ENCODE peak calls at places on chromosomes 2 and 18, in ten cellular contexts. G is GM12891, Q is Peyer's patch, F is gastrocnemius medialis, U is lower leg skin, K is A549, X is body of pancreas, L is GM12878, M is endothelial cell of umbilical vein, P is adrenal gland. S is an unnamed sample.

GRCh38 chr2:55989405-55989804 is 65.8 kb upstream of the EFEMP1 start:
- DNase-seq in X (no peak), Q (no peak), L (no peak), U (no peak), G (no peak), F (no peak), K (no peak), M (peak), P (no peak), S (no peak)

GRCh38 chr2:239593455-239593854 is 192.6 kb upstream of the HDAC4 start:
- DNase-seq in L (no peak), G (no peak), F (no peak), K (no peak), U (no peak), Q (no peak), P (no peak), X (peak), M (no peak), S (no peak)

GRCh38 chr2:33291278-33292013 is 185.0 kb upstream of the RASGRP3 start:
- DNase-seq in G (no peak), L (no peak), P (no peak), K (peak), F (no peak), M (peak), Q (no peak), U (no peak), X (no peak), S (peak)

GRCh38 chr2:46315103-46315890 is 18.1 kb downstream of the EPAS1 start:
- DNase-seq in L (no peak), X (peak), P (peak), G (no peak), K (peak), Q (peak), M (peak), F (peak), U (peak), S (peak)

GRCh38 chr2:128495996-128496547 is 177.4 kb upstream of the HS6ST1 start:
- DNase-seq in X (no peak), P (no peak), M (no peak), K (no peak), Q (peak), G (no peak), F (no peak), L (no peak), U (no peak), S (no peak)

GRCh38 chr2:85257359-85258193 is 70.2 kb downstream of the TGOLN2 start:
- DNase-seq in L (no peak), M (peak), X (peak), G (no peak), P (no peak), Q (no peak), K (no peak), F (no peak), U (no peak), S (no peak)

GRCh38 chr18:49788327-49788908 is 24.9 kb downstream of the ACAA2 start:
- DNase-seq in G (no peak), U (no peak), K (no peak), L (peak), M (peak), F (no peak), Q (no peak), P (no peak), X (no peak), S (no peak)

GRCh38 chr2:66585616-66586015 is 150.7 kb downstream of the MEIS1 start:
- DNase-seq in M (no peak), X (peak), Q (no peak), L (no peak), G (no peak), U (no peak), F (no peak), P (no peak), K (no peak), S (no peak)

GRCh38 chr2:224309216-224309615 is 92.7 kb downstream of the FAM124B start:
- DNase-seq in F (no peak), L (no peak), P (no peak), K (no peak), G (no peak), U (no peak), M (no peak), Q (no peak), X (no peak), S (no peak)

GRCh38 chr2:70094978-70095832 is 7.9 kb downstream of the PCBP1 start:
- DNase-seq in G (no peak), U (peak), Q (peak), X (peak), M (peak), K (no peak), P (peak), L (no peak), F (no peak), S (no peak)

GRCh38 chr18:71028285-71028762 is 739.5 kb downstream of the SOCS6 start:
- DNase-seq in F (no peak), L (no peak), X (no peak), Q (no peak), G (no peak), U (no peak), M (no peak), P (no peak), K (no peak), S (peak)

GRCh38 chr18:55953326-55953725 is 365.3 kb upstream of the TCF4 start:
- DNase-seq in F (no peak), P (no peak), U (no peak), M (no peak), K (no peak), G (no peak), Q (no peak), L (no peak), X (no peak), S (no peak)

GRCh38 chr2:151106805-151107490 is 154.7 kb downstream of the RBM43 start:
- DNase-seq in M (no peak), P (no peak), X (no peak), Q (no peak), L (no peak), K (no peak), G (no peak), U (no peak), F (no peak), S (no peak)

GRCh38 chr2:164785447-164785846 is 56.2 kb downstream of the COBLL1 start:
- DNase-seq in M (peak), Q (no peak), L (no peak), U (no peak), F (no peak), G (no peak), X (no peak), K (no peak), P (no peak), S (no peak)

GRCh38 chr2:119681196-119681867 is 2.3 kb downstream of the TMEM177 start:
- DNase-seq in Q (no peak), X (no peak), K (no peak), P (no peak), L (no peak), U (no peak), F (no peak), G (no peak), M (no peak), S (no peak)

GRCh38 chr2:30371772-30372373 is 75.2 kb upstream of the LCLAT1 start:
- DNase-seq in K (no peak), X (no peak), U (no peak), F (no peak), Q (no peak), P (no peak), L (no peak), G (no peak), M (no peak), S (no peak)

GRCh38 chr2:202376460-202377307 is 557 bp downstream of the BMPR2 start:
- DNase-seq in G (no peak), M (peak), P (peak), Q (peak), U (no peak), K (no peak), X (peak), F (peak), L (no peak), S (peak)

GRCh38 chr2:30707304-30707903 is 99.8 kb downstream of the CAPN13 start:
- DNase-seq in L (no peak), P (no peak), F (no peak), U (no peak), M (no peak), Q (no peak), G (no peak), X (no peak), K (no peak), S (no peak)

GRCh38 chr2:121003391-121003790 is 267.7 kb downstream of the GLI2 start:
- DNase-seq in F (no peak), P (no peak), M (no peak), L (no peak), Q (no peak), U (no peak), K (no peak), G (no peak), X (no peak), S (no peak)

GRCh38 chr2:221896505-221897151 is 324.5 kb upstream of the EPHA4 start:
- DNase-seq in U (peak), K (no peak), X (peak), P (peak), L (no peak), F (no peak), Q (no peak), G (no peak), M (no peak), S (peak)

GRCh38 chr2:242085941-242086621 is 216.6 kb downstream of the RTP5 start:
- DNase-seq in P (peak), F (peak), X (peak), U (peak), K (no peak), G (no peak), L (peak), M (no peak), Q (peak), S (no peak)

GRCh38 chr2:10162586-10163497 is 40.3 kb downstream of the RRM2 start:
- DNase-seq in K (no peak), F (no peak), L (no peak), M (peak), U (no peak), Q (no peak), G (no peak), X (peak), P (peak), S (no peak)

GRCh38 chr2:7730449-7730848 is 813.2 kb downstream of the RNF144A start:
- DNase-seq in F (no peak), Q (no peak), U (no peak), L (no peak), K (no peak), P (no peak), X (no peak), M (no peak), G (no peak), S (no peak)

GRCh38 chr2:207772081-207772843 is 2.6 kb upstream of the FZD5 start:
- DNase-seq in Q (no peak), K (no peak), U (no peak), G (no peak), X (no peak), M (no peak), F (no peak), L (no peak), P (peak), S (no peak)
- TF ChIP-seq POLR2A in Q (no peak), K (no peak), U (no peak), G (no peak), X (no peak), M (no peak), F (no peak), L (no peak), P (no peak), S (no peak)

GRCh38 chr2:27628767-27629709 is at the start of the genes CCDC121 and GPN1:
- DNase-seq in X (peak), P (peak), F (peak), L (peak), G (peak), K (peak), Q (peak), M (peak), U (peak), S (peak)
- TF ChIP-seq POLR2A in X (peak), P (peak), F (peak), L (peak), G (peak), K (peak), Q (peak), M (peak), U (no peak), S (peak)

GRCh38 chr2:138035597-138036217 is 71.4 kb downstream of the HNMT start:
- DNase-seq in L (no peak), Q (no peak), U (no peak), P (no peak), F (no peak), M (no peak), K (no peak), G (no peak), X (no peak), S (no peak)

GRCh38 chr2:138037090-138037489 is 72.8 kb downstream of the HNMT start:
- DNase-seq in P (no peak), Q (no peak), U (no peak), F (no peak), L (no peak), X (no peak), M (no peak), K (no peak), G (no peak), S (no peak)

GRCh38 chr2:138036522-138036921 is 72.2 kb downstream of the HNMT start:
- DNase-seq in P (no peak), U (no peak), L (no peak), K (no peak), M (no peak), X (no peak), Q (no peak), F (no peak), G (no peak), S (no peak)

GRCh38 chr2:138032334-138032733 is 68.1 kb downstream of the HNMT start:
- DNase-seq in M (no peak), L (no peak), Q (no peak), X (no peak), F (no peak), G (no peak), P (no peak), K (no peak), U (no peak), S (no peak)

GRCh38 chr2:138034536-138034935 is 70.3 kb downstream of the HNMT start:
- DNase-seq in X (no peak), U (no peak), Q (no peak), K (no peak), F (no peak), L (no peak), M (no peak), G (no peak), P (no peak), S (no peak)
- TF ChIP-seq POLR2A in X (no peak), U (no peak), Q (no peak), K (no peak), F (no peak), L (no peak), M (no peak), G (no peak), P (no peak), S (no peak)

GRCh38 chr2:173964565-173965371 is 405 bp downstream of the SP3 start:
- DNase-seq in P (peak), M (peak), X (peak), F (peak), L (peak), G (peak), U (peak), Q (peak), K (no peak), S (peak)
- TF ChIP-seq POLR2A in P (peak), M (peak), X (peak), F (no peak), L (peak), G (peak), U (no peak), Q (peak), K (peak), S (peak)

GRCh38 chr2:96145028-96145939 is at the start of gene DUSP2:
- DNase-seq in P (peak), M (peak), U (peak), L (peak), Q (peak), K (peak), X (peak), F (peak), G (peak), S (no peak)
- TF ChIP-seq POLR2A in P (peak), M (no peak), U (peak), L (no peak), Q (peak), K (peak), X (peak), F (peak), G (peak), S (no peak)

GRCh38 chr2:216688731-216689360 is 6.5 kb downstream of the IGFBP5 start:
- DNase-seq in F (peak), Q (no peak), G (no peak), L (no peak), M (no peak), P (no peak), U (no peak), K (no peak), X (no peak), S (no peak)
- TF ChIP-seq POLR2A in F (no peak), Q (no peak), G (no peak), L (no peak), M (no peak), P (no peak), U (no peak), K (no peak), X (no peak), S (no peak)

GRCh38 chr2:219207254-219207883 is 787 bp downstream of the ZFAND2B start:
- DNase-seq in M (no peak), K (no peak), F (no peak), X (no peak), Q (no peak), U (no peak), P (no peak), G (no peak), L (no peak), S (no peak)
- TF ChIP-seq POLR2A in M (no peak), K (no peak), F (no peak), X (no peak), Q (no peak), U (no peak), P (no peak), G (no peak), L (no peak), S (no peak)

DNA sequence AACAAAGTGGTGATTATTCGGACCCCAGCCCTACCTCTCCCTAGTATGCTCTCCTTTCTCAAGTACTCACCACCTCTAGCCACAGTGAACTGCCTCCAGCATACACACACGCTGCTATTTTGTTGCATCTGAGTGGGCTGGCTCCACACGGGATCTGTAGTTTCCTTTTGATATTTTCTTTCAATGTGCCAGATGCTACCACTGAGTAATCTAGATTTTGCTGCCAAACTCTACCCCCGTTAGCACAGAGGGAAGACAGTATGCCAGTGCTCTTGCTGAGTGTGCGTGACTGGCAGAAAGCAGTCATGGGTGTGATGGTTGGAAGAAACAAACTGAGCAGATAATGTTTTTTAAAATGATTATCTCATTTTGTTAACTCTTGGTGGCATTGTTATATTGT is 11.6 kb downstream of the CFLAR start:
- DNase-seq in F (peak), X (no peak), K (no peak), M (peak), L (no peak), G (no peak), Q (no peak), U (no peak), P (peak), S (no peak)
- TF ChIP-seq POLR2A in F (peak), X (no peak), K (no peak), M (peak), L (peak), G (peak), Q (no peak), U (no peak), P (no peak), S (no peak)